ENCODE peak calls at places on chromosomes 1 and 21, in seven cellular contexts. F, C, P, Z, D, W and R are unnamed samples.

GRCh38 chr1:58815069-58815679 is 31.3 kb upstream of the JUN start:
- DNase-seq in F (peak; percentile 97), C (peak; percentile 36), P (peak; percentile 65), Z (peak; percentile 96), D (peak; percentile 89), W (peak; percentile 70), R (peak; percentile 96)

GRCh38 chr1:7646981-7647901 is 123.9 kb upstream of the VAMP3 start:
- DNase-seq in F (peak; percentile 46), C (peak; percentile 59), P (peak; percentile 69), Z (peak; percentile 42), D (peak; percentile 69), W (peak; percentile 92), R (peak; percentile 47)

GRCh38 chr1:173440430-173440829 is 36.7 kb upstream of the PRDX6 start:
- DNase-seq in F (no peak), C (no peak), P (no peak), Z (no peak), D (no peak), W (no peak), R (no peak)

GRCh38 chr1:150295476-150295875 is 1.8 kb downstream of the MRPS21 start:
- DNase-seq in F (no peak), C (no peak), P (no peak), Z (no peak), D (no peak), W (no peak), R (peak; percentile 58)

GRCh38 chr1:220786337-220787068 is at the start of gene MTARC1:
- DNase-seq in F (no peak), C (peak; percentile 67), P (peak; percentile 90), Z (peak; percentile 65), D (peak; percentile 58), W (peak; percentile 81), R (peak; percentile 87)

GRCh38 chr1:214290399-214291037 is 9.6 kb downstream of the SMYD2 start:
- DNase-seq in F (no peak), C (no peak), P (no peak), Z (no peak), D (no peak), W (no peak), R (no peak)

GRCh38 chr1:112727716-112728115 is 12.6 kb upstream of the PPM1J start:
- DNase-seq in F (peak; percentile 59), C (no peak), P (no peak), Z (peak; percentile 21), D (peak; percentile 15), W (no peak), R (peak; percentile 66)

GRCh38 chr1:48817505-48818114 is 40.9 kb upstream of the BEND5 start:
- DNase-seq in F (peak; percentile 31), C (peak; percentile 39), P (peak; percentile 80), Z (peak; percentile 5), D (peak; percentile 63), W (peak; percentile 76), R (peak; percentile 77)

GRCh38 chr1:204070895-204071294 is 2.0 kb upstream of the SOX13 start:
- DNase-seq in F (no peak), C (no peak), P (no peak), Z (no peak), D (no peak), W (no peak), R (no peak)

GRCh38 chr1:116923421-116923820 is 13.7 kb downstream of the PTGFRN start:
- DNase-seq in F (no peak), C (no peak), P (no peak), Z (no peak), D (no peak), W (no peak), R (no peak)

GRCh38 chr1:89605692-89606091 is 27.2 kb upstream of the LRRC8C start:
- DNase-seq in F (peak; percentile 55), C (no peak), P (no peak), Z (peak; percentile 75), D (peak; percentile 26), W (no peak), R (no peak)

GRCh38 chr1:113630340-113631327 is 128.7 kb downstream of the PHTF1 start:
- DNase-seq in F (no peak), C (no peak), P (peak; percentile 35), Z (no peak), D (peak; percentile 67), W (peak; percentile 47), R (peak; percentile 26)

GRCh38 chr1:177278626-177279390 is 108.0 kb downstream of the BRINP2 start:
- DNase-seq in F (peak; percentile 45), C (no peak), P (peak; percentile 46), Z (peak; percentile 41), D (no peak), W (no peak), R (peak; percentile 32)

GRCh38 chr1:200415227-200415626 is 5.4 kb upstream of the ZNF281 start:
- DNase-seq in F (no peak), C (no peak), P (no peak), Z (no peak), D (no peak), W (no peak), R (no peak)
- H2BK120ac ChIP-seq in F (peak overlapping the region; percentile 99), C (no peak overlapping the region), P (no peak overlapping the region), Z (no peak overlapping the region), D (no peak overlapping the region), W (no peak overlapping the region), R (no peak overlapping the region)

DNA sequence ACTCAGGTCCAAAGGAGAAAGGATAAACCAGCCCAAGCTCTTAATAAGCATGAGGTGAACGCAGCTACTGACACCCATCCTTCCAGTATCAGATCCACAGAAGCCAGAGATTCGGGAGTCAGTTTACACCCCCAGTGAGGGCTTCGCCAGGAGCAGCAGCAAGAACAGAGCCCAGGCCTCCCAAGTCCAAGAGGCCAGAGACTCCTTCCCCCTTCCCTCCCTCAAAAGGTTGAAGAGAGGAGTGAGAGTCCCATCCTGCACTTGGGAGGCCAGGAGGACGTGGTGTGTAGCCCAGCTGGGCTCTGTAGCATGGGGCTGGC is 72.8 kb downstream of the MRPL37 start:
- DNase-seq in F (no peak), C (no peak), P (no peak), Z (no peak), D (no peak), W (no peak), R (peak; percentile 77)
- H3K9ac ChIP-seq in F (peak overlapping the region; percentile 12), C (no peak overlapping the region), P (no peak overlapping the region), Z (peak overlapping the region; percentile 85), D (no peak overlapping the region), W (no peak overlapping the region), R (peak overlapping the region; percentile 1)

GRCh38 chr1:110493059-110493458 is 25.9 kb downstream of the KCNA10 start:
- DNase-seq in F (no peak), C (no peak), P (no peak), Z (no peak), D (no peak), W (no peak), R (no peak)
- H2BK120ac ChIP-seq in F (no peak overlapping the region), C (no peak overlapping the region), P (no peak overlapping the region), Z (no peak overlapping the region), D (no peak overlapping the region), W (no peak overlapping the region), R (no peak overlapping the region)

GRCh38 chr21:34836933-34837505 is 168.2 kb downstream of the CLIC6 start:
- DNase-seq in F (no peak), C (no peak), P (no peak), Z (no peak), D (no peak), W (no peak), R (no peak)

GRCh38 chr21:34834307-34834706 is 165.5 kb downstream of the CLIC6 start:
- DNase-seq in F (no peak), C (no peak), P (no peak), Z (no peak), D (no peak), W (no peak), R (no peak)

GRCh38 chr21:34836103-34836932 is 167.5 kb downstream of the CLIC6 start:
- DNase-seq in F (peak; percentile 100), C (no peak), P (no peak), Z (peak; percentile 100), D (peak; percentile 99), W (no peak), R (no peak)

GRCh38 chr21:34834852-34835501 is 166.2 kb downstream of the CLIC6 start:
- DNase-seq in F (no peak), C (no peak), P (no peak), Z (no peak), D (no peak), W (no peak), R (no peak)

DNA sequence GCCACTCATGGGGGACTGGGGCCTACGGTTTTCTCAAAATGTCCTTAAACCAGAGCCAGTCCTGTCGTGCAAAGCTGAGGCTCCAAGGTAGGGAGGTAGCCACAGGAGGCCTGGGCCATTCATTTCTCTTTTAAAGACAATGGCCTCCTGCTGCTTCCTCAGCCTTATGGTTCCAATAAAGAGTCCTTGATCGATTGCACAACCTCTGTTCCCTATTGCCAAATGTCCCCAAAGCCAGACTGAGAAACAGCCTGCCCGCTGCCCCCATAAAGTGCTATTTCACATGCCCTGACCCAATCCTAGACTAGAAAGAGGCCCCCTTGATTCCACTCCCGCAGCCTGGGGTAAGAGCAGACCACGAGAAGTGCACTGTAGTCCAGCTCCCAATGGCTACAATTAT is 166.7 kb downstream of the CLIC6 start:
- DNase-seq in F (no peak), C (no peak), P (peak; percentile 52), Z (peak; percentile 81), D (peak; percentile 50), W (no peak), R (no peak)
- H3K9ac ChIP-seq in F (no peak overlapping the region), C (no peak overlapping the region), P (no peak overlapping the region), Z (peak overlapping the region; percentile 83), D (no peak overlapping the region), W (no peak overlapping the region), R (no peak overlapping the region)

DNA sequence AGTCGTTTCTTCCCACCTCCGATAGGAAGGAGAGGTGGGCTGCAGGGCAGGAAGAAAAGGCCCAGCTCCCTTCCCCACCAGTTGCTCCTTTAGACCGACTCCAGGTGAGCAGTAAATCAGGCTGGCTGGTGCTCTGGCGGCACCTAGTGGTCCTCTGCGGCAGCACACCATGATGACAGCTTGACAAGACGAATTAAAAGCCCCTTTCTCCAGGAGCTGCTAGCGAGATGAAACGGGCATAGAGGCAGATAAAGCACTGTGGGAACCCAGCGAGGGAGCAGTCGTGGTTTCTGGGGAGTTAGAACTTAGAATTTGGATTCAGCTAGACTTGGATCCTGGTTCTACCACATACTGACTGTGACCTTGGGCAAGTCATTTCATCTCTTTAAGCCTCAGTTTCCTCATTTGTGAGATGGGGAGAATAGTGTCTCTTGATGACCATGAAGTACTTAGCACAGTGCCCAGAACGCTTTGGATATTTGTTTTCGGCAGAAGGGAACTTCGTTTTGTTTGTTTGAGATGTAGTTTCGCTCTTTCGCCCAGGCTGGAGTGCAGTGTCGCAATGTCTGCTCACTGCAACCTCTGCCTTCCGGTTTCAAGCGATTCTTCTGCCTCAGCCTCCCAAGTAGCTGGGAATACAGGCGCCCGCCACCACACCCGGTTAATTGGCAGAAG is 21.8 kb upstream of the COL9A2 start:
- DNase-seq in F (peak; percentile 77), C (peak; percentile 82), P (peak; percentile 96), Z (peak; percentile 78), D (peak; percentile 96), W (peak; percentile 98), R (peak; percentile 93)
- H2BK120ac ChIP-seq in F (no peak overlapping the region), C (no peak overlapping the region), P (no peak overlapping the region), Z (no peak overlapping the region), D (no peak overlapping the region), W (no peak overlapping the region), R (no peak overlapping the region)

GRCh38 chr1:154270833-154271232 is 1.6 kb upstream of the HAX1 start:
- DNase-seq in F (no peak), C (no peak), P (no peak), Z (peak; percentile 2), D (no peak), W (no peak), R (no peak)
- H3K9ac ChIP-seq in F (no peak overlapping the region), C (no peak overlapping the region), P (no peak overlapping the region), Z (peak overlapping the region; percentile 100), D (no peak overlapping the region), W (no peak overlapping the region), R (no peak overlapping the region)